ENCODE peak calls at places on chromosomes 6 and 20, in five cellular contexts. Z is NCI-H460, N is ACHN, P is GM12891, B is mesothelial cell of epicardium. K is an unnamed sample.

GRCh38 chr20:62332421-62332820 is 29.6 kb downstream of the ADRM1 start:
- DNase-seq in Z (no peak), N (no peak), P (no peak), B (no peak), K (no peak)

GRCh38 chr6:33781105-33781975 is 7.6 kb downstream of the LEMD2 start:
- DNase-seq in Z (no peak), N (peak), P (no peak), B (no peak), K (no peak)

GRCh38 chr6:63263456-63263855 is 52.2 kb downstream of the FKBP1C start:
- DNase-seq in Z (no peak), N (no peak), P (no peak), B (no peak), K (no peak)

GRCh38 chr6:90333928-90334327 is 37.3 kb upstream of the BACH2 start:
- DNase-seq in Z (no peak), N (no peak), P (no peak), B (no peak), K (no peak)

GRCh38 chr6:168018664-168019063 is 21.2 kb downstream of the KIF25 start:
- DNase-seq in Z (no peak), N (no peak), P (no peak), B (no peak), K (no peak)

GRCh38 chr6:1603708-1604346 is 5.9 kb upstream of the FOXC1 start:
- DNase-seq in Z (no peak), N (no peak), P (no peak), B (no peak), K (no peak)

GRCh38 chr6:169958510-169958909 is 207.1 kb downstream of the ERMARD start:
- DNase-seq in Z (no peak), N (no peak), P (no peak), B (no peak), K (no peak)

GRCh38 chr6:12578751-12579150 is 137.8 kb upstream of the PHACTR1 start:
- DNase-seq in Z (no peak), N (no peak), P (no peak), B (no peak), K (no peak)

GRCh38 chr6:159595173-159595572 is 97.9 kb downstream of the SOD2 start:
- DNase-seq in Z (no peak), N (peak), P (no peak), B (no peak), K (no peak)

GRCh38 chr6:45757443-45758121 is 258.1 kb downstream of the CLIC5 start:
- DNase-seq in Z (no peak), N (no peak), P (no peak), B (no peak), K (no peak)

GRCh38 chr20:53786071-53786444 is 192.4 kb upstream of the ZNF217 start:
- DNase-seq in Z (no peak), N (no peak), P (no peak), B (no peak), K (no peak)

GRCh38 chr20:59988141-59988540 is 29.9 kb downstream of the CDH26 start:
- DNase-seq in Z (no peak), N (peak), P (no peak), B (no peak), K (no peak)

GRCh38 chr20:51505566-51505965 is 37.0 kb downstream of the NFATC2 start:
- DNase-seq in Z (no peak), N (no peak), P (no peak), B (no peak), K (no peak)

GRCh38 chr6:136471372-136471771 is 78.8 kb downstream of the MAP7 start:
- DNase-seq in Z (no peak), N (peak), P (no peak), B (no peak), K (no peak)

GRCh38 chr20:47676219-47676721 is 109.0 kb downstream of the SULF2 start:
- DNase-seq in Z (no peak), N (no peak), P (no peak), B (no peak), K (no peak)

GRCh38 chr6:25477006-25477590 is 174.9 kb upstream of the SCGN start:
- DNase-seq in Z (no peak), N (peak), P (no peak), B (no peak), K (no peak)

GRCh38 chr20:50916257-50916656 is 15.0 kb downstream of the ADNP start:
- DNase-seq in Z (no peak), N (peak), P (no peak), B (no peak), K (no peak)

GRCh38 chr6:81743649-81744048 is 8.8 kb downstream of the TENT5A start:
- DNase-seq in Z (no peak), N (no peak), P (no peak), B (no peak), K (no peak)